ENCODE peak calls at places on chromosomes 2 and 18, in eight cellular contexts. One of them, this sample, is unnamed.

GRCh38 chr2:179429060-179429471 is 164.4 kb upstream of the SESTD1 start:
- DNase-seq in lower lobe of right lung: no peak
- DNase-seq in Calu3: no peak
- DNase-seq in stomach: no peak
- DNase-seq in mesothelial cell of epicardium: no peak
- DNase-seq in A549: no peak
- DNase-seq in astrocyte of the spinal cord: no peak
- DNase-seq in ovary: peak; percentile 29
- DNase-seq in this sample: no peak

GRCh38 chr2:239175181-239175580 is 225.6 kb downstream of the HDAC4 start:
- DNase-seq in Calu3: no peak
- DNase-seq in A549: no peak
- DNase-seq in lower lobe of right lung: no peak
- DNase-seq in mesothelial cell of epicardium: peak; percentile 10
- DNase-seq in astrocyte of the spinal cord: no peak
- DNase-seq in ovary: no peak
- DNase-seq in stomach: no peak
- DNase-seq in this sample: no peak

GRCh38 chr2:139260052-139260430 is 479.9 kb upstream of the NXPH2 start:
- DNase-seq in ovary: no peak
- DNase-seq in stomach: no peak
- DNase-seq in lower lobe of right lung: no peak
- DNase-seq in mesothelial cell of epicardium: no peak
- DNase-seq in Calu3: no peak
- DNase-seq in A549: no peak
- DNase-seq in astrocyte of the spinal cord: no peak
- DNase-seq in this sample: no peak

GRCh38 chr2:221568299-221568698 is 3.8 kb downstream of the EPHA4 start:
- DNase-seq in lower lobe of right lung: no peak
- DNase-seq in A549: no peak
- DNase-seq in mesothelial cell of epicardium: no peak
- DNase-seq in astrocyte of the spinal cord: no peak
- DNase-seq in stomach: no peak
- DNase-seq in ovary: no peak
- DNase-seq in Calu3: no peak
- DNase-seq in this sample: no peak

GRCh38 chr2:174866421-174866820 is 102.1 kb upstream of the CHRNA1 start:
- DNase-seq in stomach: no peak
- DNase-seq in Calu3: no peak
- DNase-seq in ovary: no peak
- DNase-seq in A549: no peak
- DNase-seq in mesothelial cell of epicardium: no peak
- DNase-seq in lower lobe of right lung: no peak
- DNase-seq in astrocyte of the spinal cord: no peak
- DNase-seq in this sample: no peak

GRCh38 chr2:69911985-69912563 is 2.8 kb upstream of the MXD1 start:
- DNase-seq in astrocyte of the spinal cord: peak; percentile 60
- DNase-seq in mesothelial cell of epicardium: no peak
- DNase-seq in A549: no peak
- DNase-seq in Calu3: no peak
- DNase-seq in lower lobe of right lung: no peak
- DNase-seq in stomach: no peak
- DNase-seq in ovary: no peak
- DNase-seq in this sample: no peak

GRCh38 chr2:64153811-64154210 is 9.6 kb upstream of the PELI1 start:
- DNase-seq in stomach: no peak
- DNase-seq in A549: no peak
- DNase-seq in mesothelial cell of epicardium: no peak
- DNase-seq in astrocyte of the spinal cord: no peak
- DNase-seq in Calu3: no peak
- DNase-seq in lower lobe of right lung: no peak
- DNase-seq in ovary: no peak
- DNase-seq in this sample: no peak

GRCh38 chr18:13110559-13110958 is 108.0 kb upstream of the LDLRAD4 start:
- DNase-seq in mesothelial cell of epicardium: no peak
- DNase-seq in A549: no peak
- DNase-seq in ovary: no peak
- DNase-seq in lower lobe of right lung: no peak
- DNase-seq in stomach: no peak
- DNase-seq in astrocyte of the spinal cord: no peak
- DNase-seq in Calu3: no peak
- DNase-seq in this sample: no peak

GRCh38 chr2:23566236-23567142 is 181.5 kb downstream of the KLHL29 start:
- DNase-seq in ovary: no peak
- DNase-seq in astrocyte of the spinal cord: no peak
- DNase-seq in A549: peak; percentile 74
- DNase-seq in mesothelial cell of epicardium: no peak
- DNase-seq in stomach: no peak
- DNase-seq in Calu3: peak; percentile 54
- DNase-seq in lower lobe of right lung: no peak
- DNase-seq in this sample: no peak

GRCh38 chr18:50193796-50194622 is 938 bp downstream of the MYO5B start:
- DNase-seq in Calu3: peak; percentile 27
- DNase-seq in mesothelial cell of epicardium: no peak
- DNase-seq in A549: no peak
- DNase-seq in stomach: peak; percentile 36
- DNase-seq in lower lobe of right lung: no peak
- DNase-seq in astrocyte of the spinal cord: no peak
- DNase-seq in ovary: no peak
- DNase-seq in this sample: no peak

GRCh38 chr18:44458777-44459176 is 221.9 kb upstream of the SETBP1 start:
- DNase-seq in lower lobe of right lung: no peak
- DNase-seq in mesothelial cell of epicardium: no peak
- DNase-seq in stomach: no peak
- DNase-seq in Calu3: no peak
- DNase-seq in astrocyte of the spinal cord: peak; percentile 81
- DNase-seq in A549: no peak
- DNase-seq in ovary: no peak
- DNase-seq in this sample: no peak

GRCh38 chr2:55163895-55164509 is 68.1 kb downstream of the CLHC1 start:
- DNase-seq in mesothelial cell of epicardium: no peak
- DNase-seq in ovary: no peak
- DNase-seq in lower lobe of right lung: no peak
- DNase-seq in A549: no peak
- DNase-seq in astrocyte of the spinal cord: no peak
- DNase-seq in stomach: peak; percentile 44
- DNase-seq in Calu3: peak; percentile 44
- DNase-seq in this sample: no peak

GRCh38 chr2:147045113-147045512 is 799.7 kb upstream of the ACVR2A start:
- DNase-seq in Calu3: peak; percentile 77
- DNase-seq in mesothelial cell of epicardium: no peak
- DNase-seq in lower lobe of right lung: no peak
- DNase-seq in astrocyte of the spinal cord: peak; percentile 57
- DNase-seq in A549: no peak
- DNase-seq in ovary: no peak
- DNase-seq in stomach: peak; percentile 50
- DNase-seq in this sample: no peak

GRCh38 chr18:31426021-31426420 is 21.5 kb upstream of the DSG3 start:
- DNase-seq in ovary: no peak
- DNase-seq in stomach: no peak
- DNase-seq in mesothelial cell of epicardium: no peak
- DNase-seq in Calu3: no peak
- DNase-seq in astrocyte of the spinal cord: no peak
- DNase-seq in A549: no peak
- DNase-seq in lower lobe of right lung: no peak
- DNase-seq in this sample: no peak

GRCh38 chr2:111900859-111901258 is 2.5 kb downstream of the MERTK start:
- DNase-seq in mesothelial cell of epicardium: no peak
- DNase-seq in lower lobe of right lung: no peak
- DNase-seq in stomach: peak; percentile 36
- DNase-seq in ovary: no peak
- DNase-seq in A549: peak; percentile 22
- DNase-seq in Calu3: peak; percentile 60
- DNase-seq in astrocyte of the spinal cord: peak; percentile 45
- DNase-seq in this sample: no peak

GRCh38 chr2:167874812-167875211 is 372.6 kb downstream of the STK39 start:
- DNase-seq in mesothelial cell of epicardium: no peak
- DNase-seq in astrocyte of the spinal cord: no peak
- DNase-seq in ovary: no peak
- DNase-seq in stomach: no peak
- DNase-seq in Calu3: no peak
- DNase-seq in lower lobe of right lung: no peak
- DNase-seq in A549: no peak
- DNase-seq in this sample: no peak

GRCh38 chr2:167863377-167863776 is 384.0 kb downstream of the STK39 start:
- DNase-seq in A549: no peak
- DNase-seq in ovary: no peak
- DNase-seq in stomach: no peak
- DNase-seq in Calu3: no peak
- DNase-seq in mesothelial cell of epicardium: no peak
- DNase-seq in lower lobe of right lung: no peak
- DNase-seq in astrocyte of the spinal cord: no peak
- DNase-seq in this sample: no peak

DNA sequence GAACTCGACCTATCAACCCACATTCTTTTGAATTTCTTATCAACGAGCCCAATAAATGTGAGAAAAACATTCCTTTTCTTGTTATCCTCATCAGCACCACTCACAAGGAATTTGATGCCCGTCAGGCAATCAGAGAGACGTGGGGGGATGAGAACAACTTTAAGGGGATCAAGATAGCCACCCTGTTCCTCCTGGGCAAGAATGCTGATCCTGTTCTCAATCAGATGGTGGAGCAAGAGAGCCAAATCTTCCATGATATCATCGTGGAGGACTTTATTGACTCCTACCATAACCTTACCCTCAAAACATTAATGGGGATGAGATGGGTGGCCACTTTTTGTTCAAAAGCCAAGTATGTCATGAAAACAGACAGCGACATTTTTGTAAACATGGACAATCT is 378.2 kb downstream of the STK39 start:
- DNase-seq in Calu3: no peak
- DNase-seq in lower lobe of right lung: no peak
- DNase-seq in stomach: no peak
- DNase-seq in astrocyte of the spinal cord: no peak
- DNase-seq in mesothelial cell of epicardium: no peak
- DNase-seq in ovary: no peak
- DNase-seq in A549: no peak
- DNase-seq in this sample: no peak
- TF ChIP-seq CTCF in Calu3: no peak
- TF ChIP-seq CTCF in lower lobe of right lung: no peak
- TF ChIP-seq CTCF in stomach: no peak
- TF ChIP-seq CTCF in astrocyte of the spinal cord: no peak
- TF ChIP-seq CTCF in mesothelial cell of epicardium: no peak
- TF ChIP-seq CTCF in ovary: no peak
- TF ChIP-seq CTCF in A549: no peak
- TF ChIP-seq CTCF in this sample: no peak

DNA sequence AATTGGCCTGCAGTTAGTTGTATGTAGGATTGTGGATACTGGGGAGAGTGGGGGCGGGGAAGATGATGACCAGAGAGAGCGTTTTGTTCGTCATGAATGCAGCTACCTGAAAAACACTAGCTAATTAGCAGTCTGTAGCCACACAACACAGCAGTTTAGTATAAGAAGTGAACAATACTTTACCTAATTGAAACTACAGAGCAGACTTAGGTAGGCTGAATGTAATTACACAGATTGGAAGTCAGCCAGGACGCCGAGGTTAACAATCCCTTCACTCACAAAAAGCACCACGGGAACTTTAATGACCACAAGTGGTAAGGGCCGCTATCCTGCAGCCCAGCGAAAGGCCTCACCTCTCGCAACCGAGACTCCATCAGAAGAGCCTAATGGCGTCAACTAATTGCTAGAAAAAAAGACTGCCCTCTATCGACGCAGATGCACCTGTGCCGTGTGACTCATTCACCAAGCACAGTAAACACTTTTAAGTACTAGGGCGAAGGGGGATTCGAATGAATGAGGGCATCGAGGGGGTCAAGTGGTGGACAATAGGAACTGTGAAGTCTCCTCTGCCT is 591.0 kb downstream of the ARHGAP15 start:
- DNase-seq in stomach: no peak
- DNase-seq in A549: no peak
- DNase-seq in Calu3: no peak
- DNase-seq in mesothelial cell of epicardium: no peak
- DNase-seq in astrocyte of the spinal cord: no peak
- DNase-seq in ovary: no peak
- DNase-seq in lower lobe of right lung: no peak
- DNase-seq in this sample: no peak
- TF ChIP-seq CTCF in stomach: no peak
- TF ChIP-seq CTCF in A549: no peak
- TF ChIP-seq CTCF in Calu3: no peak
- TF ChIP-seq CTCF in mesothelial cell of epicardium: no peak
- TF ChIP-seq CTCF in astrocyte of the spinal cord: no peak
- TF ChIP-seq CTCF in ovary: no peak
- TF ChIP-seq CTCF in lower lobe of right lung: no peak
- TF ChIP-seq CTCF in this sample: no peak

DNA sequence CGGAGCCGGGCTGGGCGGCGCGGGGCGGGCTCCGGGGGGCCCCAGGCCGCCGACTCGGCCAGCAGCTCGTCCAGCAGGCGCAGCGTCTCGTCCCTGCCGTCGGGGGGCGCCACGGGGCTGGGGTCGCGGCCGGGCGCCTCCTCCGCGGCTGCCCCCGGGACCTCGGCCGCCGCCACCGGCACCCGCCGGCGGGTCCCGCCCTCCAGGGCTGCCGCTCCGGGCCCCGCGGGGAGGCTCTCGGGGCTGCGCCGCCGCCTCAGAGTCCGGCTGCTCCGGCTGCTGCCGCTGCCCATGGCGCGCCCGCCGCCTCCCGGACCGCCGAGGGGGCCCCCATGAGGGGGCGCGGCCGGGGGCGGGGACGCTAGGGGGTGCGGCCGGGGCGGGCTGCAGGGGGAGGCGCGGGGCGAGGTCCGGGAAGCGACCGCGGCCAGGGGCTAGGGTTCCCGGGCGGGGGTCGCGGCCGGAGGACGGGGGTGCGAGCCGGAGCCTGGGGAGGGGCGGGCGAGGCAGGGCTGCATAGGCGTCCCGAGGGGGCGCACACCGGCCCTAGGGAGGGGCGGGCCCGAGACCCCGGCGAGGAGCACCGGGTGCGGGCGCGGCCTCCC is at the start of gene CYS1:
- DNase-seq in A549: peak; percentile 66
- DNase-seq in mesothelial cell of epicardium: no peak
- DNase-seq in ovary: peak; percentile 72
- DNase-seq in astrocyte of the spinal cord: no peak
- DNase-seq in lower lobe of right lung: no peak
- DNase-seq in Calu3: peak; percentile 76
- DNase-seq in stomach: no peak
- DNase-seq in this sample: no peak
- TF ChIP-seq CTCF in A549: peak; percentile 87
- TF ChIP-seq CTCF in mesothelial cell of epicardium: no peak
- TF ChIP-seq CTCF in ovary: peak; percentile 44
- TF ChIP-seq CTCF in astrocyte of the spinal cord: peak; percentile 23
- TF ChIP-seq CTCF in lower lobe of right lung: no peak
- TF ChIP-seq CTCF in Calu3: no peak
- TF ChIP-seq CTCF in stomach: peak; percentile 37
- TF ChIP-seq CTCF in this sample: no peak

GRCh38 chr2:79272616-79273015 is 113.1 kb upstream of the REG3A start:
- DNase-seq in ovary: no peak
- DNase-seq in Calu3: no peak
- DNase-seq in stomach: no peak
- DNase-seq in astrocyte of the spinal cord: no peak
- DNase-seq in mesothelial cell of epicardium: no peak
- DNase-seq in lower lobe of right lung: no peak
- DNase-seq in A549: no peak
- DNase-seq in this sample: no peak

GRCh38 chr2:79275863-79276262 is 116.3 kb upstream of the REG3A start:
- DNase-seq in mesothelial cell of epicardium: no peak
- DNase-seq in lower lobe of right lung: no peak
- DNase-seq in Calu3: no peak
- DNase-seq in A549: no peak
- DNase-seq in astrocyte of the spinal cord: no peak
- DNase-seq in ovary: no peak
- DNase-seq in stomach: no peak
- DNase-seq in this sample: no peak

GRCh38 chr2:79271456-79271855 is 111.9 kb upstream of the REG3A start:
- DNase-seq in ovary: no peak
- DNase-seq in astrocyte of the spinal cord: no peak
- DNase-seq in stomach: no peak
- DNase-seq in A549: no peak
- DNase-seq in lower lobe of right lung: no peak
- DNase-seq in mesothelial cell of epicardium: no peak
- DNase-seq in Calu3: no peak
- DNase-seq in this sample: no peak

GRCh38 chr2:79275197-79275596 is 115.6 kb upstream of the REG3A start:
- DNase-seq in Calu3: no peak
- DNase-seq in astrocyte of the spinal cord: no peak
- DNase-seq in lower lobe of right lung: no peak
- DNase-seq in ovary: no peak
- DNase-seq in A549: no peak
- DNase-seq in stomach: no peak
- DNase-seq in mesothelial cell of epicardium: no peak
- DNase-seq in this sample: no peak
- TF ChIP-seq CTCF in Calu3: no peak
- TF ChIP-seq CTCF in astrocyte of the spinal cord: no peak
- TF ChIP-seq CTCF in lower lobe of right lung: no peak
- TF ChIP-seq CTCF in ovary: no peak
- TF ChIP-seq CTCF in A549: no peak
- TF ChIP-seq CTCF in stomach: no peak
- TF ChIP-seq CTCF in mesothelial cell of epicardium: peak; percentile 33
- TF ChIP-seq CTCF in this sample: peak; percentile 45

This sample was measured in type B pancreatic cell.